ENCODE peak calls at places on chromosome 18, in five cellular contexts. A, M, R, E and O are unnamed samples.

GRCh38 chr18:9708057-9708881 is at the start of gene RAB31:
- DNase-seq in A (no peak), M (peak), R (peak), E (peak), O (peak)

GRCh38 chr18:23311346-23312103 is 141.6 kb upstream of the RIOK3 start:
- DNase-seq in A (no peak), M (no peak), R (peak), E (no peak), O (peak)

GRCh38 chr18:44938396-44939036 is 257.8 kb downstream of the SETBP1 start:
- DNase-seq in A (no peak), M (no peak), R (no peak), E (no peak), O (no peak)

GRCh38 chr18:23704806-23705205 is 15.6 kb downstream of the LAMA3 start:
- DNase-seq in A (no peak), M (no peak), R (no peak), E (no peak), O (no peak)

GRCh38 chr18:49847524-49847923 is 34.2 kb upstream of the ACAA2 start:
- DNase-seq in A (no peak), M (no peak), R (no peak), E (no peak), O (no peak)

GRCh38 chr18:23380001-23380550 is 73.0 kb upstream of the RIOK3 start:
- DNase-seq in A (no peak), M (no peak), R (peak), E (no peak), O (no peak)

GRCh38 chr18:37565138-37565984 is at the start of gene CELF4:
- DNase-seq in A (no peak), M (peak), R (no peak), E (no peak), O (no peak)

GRCh38 chr18:21179590-21180220 is 62.3 kb upstream of the GREB1L start:
- DNase-seq in A (peak), M (no peak), R (peak), E (peak), O (peak)

GRCh38 chr18:50666536-50666935 is 106.6 kb downstream of the MAPK4 start:
- DNase-seq in A (no peak), M (no peak), R (no peak), E (no peak), O (no peak)

GRCh38 chr18:27033722-27034121 is 151.4 kb downstream of the CHST9 start:
- DNase-seq in A (no peak), M (no peak), R (no peak), E (no peak), O (no peak)

GRCh38 chr18:27954226-27954625 is 222.7 kb downstream of the CDH2 start:
- DNase-seq in A (no peak), M (no peak), R (peak), E (no peak), O (no peak)

DNA sequence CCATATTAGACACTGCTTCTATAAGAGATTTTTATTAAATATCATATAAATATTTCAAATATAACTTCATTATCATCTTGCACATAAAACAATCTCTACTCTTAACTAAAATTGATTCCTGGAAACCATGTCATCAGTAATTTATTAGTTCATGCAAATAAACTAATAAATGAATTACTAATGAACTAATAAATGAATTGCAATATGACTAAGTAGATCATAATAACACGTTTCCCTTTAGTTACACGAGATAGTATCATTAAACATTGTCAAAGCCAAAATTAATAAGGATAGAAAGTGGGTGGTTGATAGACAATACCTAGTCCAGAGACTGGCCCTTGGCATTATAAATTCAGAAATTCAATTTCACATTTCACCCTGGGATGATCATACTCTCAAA is 26.1 kb downstream of the METTL4 start:
- DNase-seq in A (no peak), M (no peak), R (no peak), E (no peak), O (no peak)
- TF ChIP-seq CTCF in A (no peak), M (no peak), R (no peak), E (no peak), O (no peak)

DNA sequence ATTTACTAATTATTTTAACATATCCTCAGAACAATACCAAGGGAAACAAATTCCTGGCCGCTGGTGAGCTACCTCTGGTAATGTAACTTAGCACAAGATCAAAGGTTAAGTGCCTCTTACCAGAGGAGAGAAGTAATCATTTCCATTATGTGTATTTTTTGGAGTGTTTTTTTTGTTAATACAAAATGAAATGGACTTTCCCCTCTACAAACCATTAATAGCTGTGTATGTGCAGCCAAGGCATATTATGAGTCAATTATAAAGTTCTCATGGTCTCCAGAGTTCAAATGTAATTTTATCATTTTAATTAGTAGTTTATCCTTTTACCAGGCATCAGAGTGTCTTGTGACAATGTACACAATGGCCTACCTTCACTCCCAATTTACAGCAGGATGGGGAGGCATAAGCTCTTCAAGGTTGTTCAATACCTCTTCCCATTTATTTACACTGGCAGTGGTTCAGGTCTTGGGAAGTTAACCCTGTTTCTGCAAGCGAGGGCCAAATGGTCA is 242.2 kb downstream of the TGIF1 start:
- DNase-seq in A (no peak), M (no peak), R (no peak), E (no peak), O (no peak)
- TF ChIP-seq POLR2A in A (no peak), M (no peak), R (no peak), E (no peak), O (no peak)

GRCh38 chr18:55319517-55319905 is 268.5 kb downstream of the TCF4 start:
- DNase-seq in A (no peak), M (no peak), R (peak), E (no peak), O (no peak)
- H3K4me3 ChIP-seq in A (no peak), M (peak), R (no peak), E (peak), O (no peak)

GRCh38 chr18:76689646-76690264 is 132.6 kb upstream of the ZNF236 start:
- DNase-seq in A (no peak), M (no peak), R (no peak), E (no peak), O (no peak)
- TF ChIP-seq CTCF in A (peak), M (no peak), R (no peak), E (no peak), O (no peak)

GRCh38 chr18:6927136-6927535 is 190.5 kb downstream of the LAMA1 start:
- DNase-seq in A (no peak), M (no peak), R (no peak), E (no peak), O (no peak)

GRCh38 chr18:6934859-6935258 is 182.7 kb downstream of the LAMA1 start:
- DNase-seq in A (no peak), M (no peak), R (no peak), E (no peak), O (no peak)

GRCh38 chr18:6928359-6928758 is 189.2 kb downstream of the LAMA1 start:
- DNase-seq in A (no peak), M (no peak), R (no peak), E (no peak), O (no peak)

DNA sequence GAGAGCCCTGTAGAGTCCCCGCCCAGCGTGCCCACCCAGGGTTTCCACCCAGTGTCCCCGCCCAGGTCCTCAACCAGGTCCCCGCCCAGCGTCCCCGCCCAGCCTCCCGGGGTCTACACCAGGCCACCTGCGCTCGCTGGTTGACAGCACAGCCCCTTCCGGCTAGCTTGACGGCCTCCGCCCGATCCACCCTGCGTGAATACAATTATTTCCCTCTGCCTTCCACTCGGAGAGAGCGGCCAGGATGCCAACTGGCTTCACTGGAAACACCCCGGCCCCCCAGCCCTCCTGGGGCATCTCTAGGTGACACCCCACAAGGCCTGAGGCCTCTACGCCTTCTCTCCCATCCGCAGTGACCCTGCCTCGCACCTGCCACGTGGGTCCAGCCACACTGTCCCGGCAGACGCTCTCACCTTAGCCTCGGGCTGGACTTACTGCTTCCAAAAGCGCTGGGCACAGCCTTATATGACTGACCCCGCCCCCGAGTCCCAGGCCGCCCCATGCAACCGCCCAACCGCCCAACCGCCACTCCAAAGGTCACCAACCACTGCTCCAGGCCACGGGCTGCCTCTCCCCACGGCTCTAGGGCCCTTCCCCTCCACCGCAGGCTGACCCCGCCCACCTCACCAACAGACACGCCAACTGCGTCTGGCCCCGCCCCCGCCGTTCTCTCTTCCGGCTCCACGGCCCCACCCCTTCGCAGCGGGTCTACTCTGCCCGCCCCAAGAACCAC is 188.1 kb downstream of the LAMA1 start:
- DNase-seq in A (no peak), M (no peak), R (no peak), E (no peak), O (no peak)
- TF ChIP-seq POLR2A in A (no peak), M (no peak), R (no peak), E (no peak), O (no peak)

GRCh38 chr18:62258093-62258492 is 67.0 kb upstream of the TNFRSF11A start:
- DNase-seq in A (no peak), M (no peak), R (no peak), E (no peak), O (no peak)

GRCh38 chr18:62262050-62262449 is 63.1 kb upstream of the TNFRSF11A start:
- DNase-seq in A (no peak), M (no peak), R (no peak), E (no peak), O (no peak)

DNA sequence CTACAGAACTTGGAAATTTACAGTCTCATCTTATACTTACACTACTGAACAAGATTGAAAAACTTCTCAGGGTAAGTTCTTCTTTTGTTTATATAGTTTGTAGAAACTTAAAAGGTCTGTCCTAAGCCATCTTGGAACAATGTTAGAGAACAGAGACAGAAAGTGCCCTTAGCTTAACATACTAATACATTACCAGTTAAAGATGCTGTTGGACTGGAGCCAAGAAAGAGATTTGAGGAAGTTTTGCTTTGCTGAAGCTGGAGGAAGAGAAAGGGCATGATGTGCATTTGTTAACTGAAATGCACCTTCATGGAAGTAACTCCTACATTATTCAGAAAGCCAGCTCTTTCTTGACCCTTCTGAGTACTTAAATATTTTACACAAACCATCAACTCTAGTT is 66.5 kb upstream of the TNFRSF11A start:
- DNase-seq in A (no peak), M (no peak), R (no peak), E (no peak), O (no peak)
- H3K4me3 ChIP-seq in A (no peak), M (no peak), R (no peak), E (no peak), O (no peak)

GRCh38 chr18:4017479-4017878 is 437.6 kb downstream of the DLGAP1 start:
- DNase-seq in A (peak), M (no peak), R (peak), E (no peak), O (no peak)
- TF ChIP-seq CTCF in A (peak), M (no peak), R (no peak), E (no peak), O (no peak)

DNA sequence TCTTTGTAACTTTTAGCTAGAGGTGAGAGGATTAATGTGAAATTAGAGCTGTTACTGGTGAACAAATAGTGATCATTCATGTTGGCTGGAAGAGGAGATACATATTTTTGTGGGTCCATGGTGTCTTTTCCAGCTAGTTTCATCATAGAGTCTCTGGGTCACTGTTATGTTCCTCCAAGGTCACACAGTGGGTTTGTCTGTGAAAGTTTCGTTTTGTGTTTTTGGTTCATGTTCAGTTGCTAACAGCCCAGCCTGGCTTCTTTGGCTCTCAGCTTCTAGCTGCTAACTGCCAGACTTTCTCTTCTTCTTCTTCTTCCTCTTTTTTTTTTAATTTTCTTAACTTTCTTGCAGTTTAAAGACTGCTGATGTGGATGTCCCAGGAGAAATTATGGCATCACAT is 480.0 kb upstream of the SYT4 start:
- DNase-seq in A (no peak), M (no peak), R (no peak), E (no peak), O (no peak)
- TF ChIP-seq POLR2A in A (no peak), M (no peak), R (no peak), E (no peak), O (no peak)

GRCh38 chr18:58657081-58657480 is 14.2 kb upstream of the MALT1 start:
- DNase-seq in A (no peak), M (no peak), R (no peak), E (no peak), O (no peak)
- H3K4me3 ChIP-seq in A (no peak), M (no peak), R (no peak), E (no peak), O (no peak)